ENCODE peak calls at places on chromosome 5, in nine cellular contexts. K, M, R, E, T, A, C, W and U are unnamed samples.

GRCh38 chr5:172350212-172351181 is 66.9 kb upstream of the UBTD2 start:
- DNase-seq in K (no peak), M (no peak), R (no peak), E (no peak), T (no peak), A (no peak), C (no peak), W (no peak), U (no peak)

GRCh38 chr5:36458746-36459145 is 147.7 kb upstream of the SLC1A3 start:
- DNase-seq in K (no peak), M (no peak), R (no peak), E (no peak), T (no peak), A (no peak), C (no peak), W (no peak), U (no peak)

GRCh38 chr5:159855476-159856157 is 60.7 kb upstream of the ADRA1B start:
- DNase-seq in K (no peak), M (no peak), R (peak; percentile 61), E (no peak), T (no peak), A (no peak), C (no peak), W (no peak), U (no peak)

GRCh38 chr5:149341846-149342245 is 3.5 kb upstream of the GRPEL2 start:
- DNase-seq in K (no peak), M (no peak), R (no peak), E (no peak), T (no peak), A (no peak), C (no peak), W (no peak), U (peak; percentile 29)

GRCh38 chr5:135199919-135200318 is 165.9 kb upstream of the PITX1 start:
- DNase-seq in K (no peak), M (no peak), R (no peak), E (no peak), T (no peak), A (no peak), C (no peak), W (no peak), U (no peak)

GRCh38 chr5:95241-95980 is 3.4 kb downstream of the PLEKHG4B start:
- DNase-seq in K (no peak), M (no peak), R (no peak), E (no peak), T (no peak), A (no peak), C (no peak), W (no peak), U (no peak)

GRCh38 chr5:41335596-41335995 is 122.3 kb upstream of the C6 start:
- DNase-seq in K (no peak), M (no peak), R (no peak), E (no peak), T (no peak), A (no peak), C (no peak), W (no peak), U (no peak)

GRCh38 chr5:149063017-149063687 is at the start of gene SH3TC2:
- DNase-seq in K (peak; percentile 72), M (no peak), R (peak; percentile 50), E (peak; percentile 84), T (no peak), A (peak; percentile 96), C (no peak), W (peak; percentile 83), U (peak; percentile 69)

GRCh38 chr5:94243612-94244011 is 374.8 kb downstream of the KIAA0825 start:
- DNase-seq in K (no peak), M (no peak), R (peak; percentile 70), E (no peak), T (no peak), A (no peak), C (no peak), W (no peak), U (no peak)
- H3K4me1 ChIP-seq in K (peaks cover 10% of the 10 kb centered on the region), M (no peaks in the 10 kb centered on the region), R (peaks cover 68% of the 10 kb centered on the region), E (peaks cover 21% of the 10 kb centered on the region), T (no peaks in the 10 kb centered on the region), A (peaks cover 19% of the 10 kb centered on the region), C (peaks cover 6% of the 10 kb centered on the region), W (peaks cover 4% of the 10 kb centered on the region), U (peaks cover 3% of the 10 kb centered on the region)

GRCh38 chr5:167104351-167104750 is 1187.1 kb upstream of the WWC1 start:
- DNase-seq in K (no peak), M (no peak), R (no peak), E (no peak), T (no peak), A (no peak), C (no peak), W (no peak), U (no peak)
- TF ChIP-seq EZH2phosphoT487 in K (no peak), M (no peak), R (no peak), E (no peak), T (no peak), A (no peak), C (no peak), W (no peak), U (no peak)

DNA sequence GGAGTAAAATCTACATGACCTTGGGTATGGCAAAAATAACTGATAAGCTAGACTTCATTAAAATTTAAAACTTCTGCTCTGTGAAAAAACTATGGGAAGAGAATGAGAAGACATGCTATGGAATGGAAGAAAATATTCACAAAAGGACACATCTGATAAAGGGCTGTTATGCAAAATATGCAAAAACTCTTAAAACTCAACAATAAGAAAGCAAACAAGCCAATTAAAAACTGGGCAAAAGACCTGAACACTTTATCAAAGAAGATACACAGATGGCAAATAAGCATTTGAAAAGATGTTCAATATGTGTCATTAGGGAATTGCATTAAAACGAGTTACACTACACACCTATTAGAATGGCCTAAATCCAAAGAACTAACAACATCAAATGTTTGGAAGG is 439.5 kb downstream of the EFNA5 start:
- DNase-seq in K (no peak), M (no peak), R (no peak), E (no peak), T (no peak), A (no peak), C (no peak), W (no peak), U (no peak)
- H3K4me1 ChIP-seq in K (no peaks in the 10 kb centered on the region), M (no peaks in the 10 kb centered on the region), R (no peaks in the 10 kb centered on the region), E (no peaks in the 10 kb centered on the region), T (no peaks in the 10 kb centered on the region), A (no peaks in the 10 kb centered on the region), C (no peaks in the 10 kb centered on the region), W (no peaks in the 10 kb centered on the region), U (no peaks in the 10 kb centered on the region)

DNA sequence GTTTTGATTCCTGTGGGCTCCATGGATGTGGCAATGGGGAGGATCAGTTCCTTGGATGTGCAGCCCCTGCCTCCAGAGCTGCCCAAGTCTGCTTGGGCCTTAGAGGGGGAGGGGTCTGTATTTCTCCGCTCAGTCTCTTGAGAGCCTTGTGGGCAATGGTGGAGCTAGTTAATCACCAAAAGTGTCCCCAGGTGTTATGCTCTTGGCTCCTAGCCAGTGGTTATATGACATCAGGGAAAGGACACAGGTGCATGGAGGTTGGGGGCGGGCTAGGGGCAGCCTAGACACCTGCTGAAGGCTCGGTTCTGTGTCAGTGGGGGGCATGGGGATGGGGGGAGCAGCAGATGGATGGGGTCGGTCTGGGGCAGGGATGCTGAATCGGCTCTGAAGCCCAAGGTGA is 12.4 kb upstream of the ARAP3 start:
- DNase-seq in K (no peak), M (peak; percentile 22), R (no peak), E (no peak), T (peak; percentile 49), A (no peak), C (no peak), W (no peak), U (no peak)
- TF ChIP-seq EZH2phosphoT487 in K (no peak), M (no peak), R (no peak), E (no peak), T (no peak), A (no peak), C (no peak), W (no peak), U (no peak)

DNA sequence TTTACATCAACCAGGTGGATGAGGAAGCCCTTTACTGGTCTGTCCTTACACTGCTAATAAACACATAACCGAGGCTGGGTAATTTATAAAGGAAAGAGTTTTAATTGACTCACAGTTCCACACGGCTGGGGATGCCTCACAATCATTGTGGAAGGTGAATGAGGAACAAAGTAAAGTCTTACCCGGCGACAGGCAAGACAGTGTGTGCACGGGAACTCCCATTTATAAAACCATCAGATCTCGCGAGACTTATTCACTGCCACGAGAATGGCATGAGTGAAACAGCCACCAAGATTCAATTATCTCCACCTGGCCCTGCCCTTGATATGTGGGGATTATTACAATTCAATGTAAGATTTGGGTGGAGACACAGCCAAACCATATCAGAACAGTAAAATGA is 67.3 kb upstream of the GRAMD2B start:
- DNase-seq in K (no peak), M (peak; percentile 64), R (no peak), E (no peak), T (no peak), A (no peak), C (no peak), W (no peak), U (no peak)
- H3K4me1 ChIP-seq in K (peaks cover 19% of the 10 kb centered on the region), M (no peaks in the 10 kb centered on the region), R (peaks cover 50% of the 10 kb centered on the region), E (no peaks in the 10 kb centered on the region), T (peaks cover 18% of the 10 kb centered on the region), A (peaks cover 67% of the 10 kb centered on the region), C (peaks cover 20% of the 10 kb centered on the region), W (peaks cover 7% of the 10 kb centered on the region), U (no peaks in the 10 kb centered on the region)

DNA sequence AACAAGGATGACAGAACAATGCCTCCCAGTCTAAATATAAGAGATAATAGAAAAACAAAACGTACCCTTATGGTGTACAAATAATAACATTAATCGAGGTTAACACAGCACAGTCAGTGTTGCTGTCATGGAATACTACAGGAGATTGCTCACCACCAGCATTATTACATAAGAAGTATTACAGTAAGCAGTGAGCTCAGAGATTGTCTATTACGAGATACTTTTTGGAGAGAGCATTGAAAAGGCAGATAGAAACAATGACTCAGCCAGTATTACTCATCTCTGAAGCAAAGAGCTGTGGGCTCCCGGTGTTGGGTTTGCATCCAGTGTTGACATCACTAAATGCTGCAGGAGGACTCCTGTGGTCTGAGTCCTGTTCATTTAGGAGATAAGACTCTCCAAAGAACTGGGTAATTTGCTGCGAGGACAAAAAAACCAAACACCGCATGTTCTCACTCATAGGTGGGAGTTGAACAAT is 191.9 kb upstream of the SEMA6A start:
- DNase-seq in K (peak; percentile 69), M (no peak), R (peak; percentile 26), E (no peak), T (no peak), A (peak; percentile 32), C (no peak), W (no peak), U (peak; percentile 73)
- TF ChIP-seq EZH2phosphoT487 in K (no peak), M (no peak), R (no peak), E (no peak), T (no peak), A (no peak), C (no peak), W (no peak), U (no peak)

GRCh38 chr5:176535655-176536131 is 1.5 kb downstream of the RNF44 start:
- DNase-seq in K (no peak), M (peak; percentile 44), R (peak; percentile 37), E (no peak), T (no peak), A (peak; percentile 17), C (peak; percentile 61), W (peak; percentile 20), U (no peak)
- H3K4me1 ChIP-seq in K (peaks cover 15% of the 10 kb centered on the region), M (peaks cover 71% of the 10 kb centered on the region), R (peaks cover 11% of the 10 kb centered on the region), E (peaks cover 26% of the 10 kb centered on the region), T (peaks cover 8% of the 10 kb centered on the region), A (peaks cover 32% of the 10 kb centered on the region), C (peaks cover 13% of the 10 kb centered on the region), W (peaks cover 15% of the 10 kb centered on the region), U (peaks cover 38% of the 10 kb centered on the region)

GRCh38 chr5:71895546-71895945 is 176.5 kb downstream of the CARTPT start:
- DNase-seq in K (no peak), M (no peak), R (no peak), E (no peak), T (no peak), A (no peak), C (no peak), W (no peak), U (no peak)
- TF ChIP-seq EZH2phosphoT487 in K (no peak), M (no peak), R (no peak), E (no peak), T (no peak), A (no peak), C (no peak), W (no peak), U (no peak)